ENCODE peak calls at places on chromosomes 2 and 18, in nine cellular contexts. Y is lower lobe of right lung, C is gastrocnemius medialis, T is upper lobe of left lung, P is heart right ventricle, F is K562, G is heart left ventricle, Z is upper lobe of right lung, L is left lung. S is an unnamed sample.

GRCh38 chr2:171411214-171411613 is 22.6 kb downstream of the METTL8 start:
- ATAC-seq in G (no peak), F (no peak), T (no peak), Z (no peak), Y (no peak), C (no peak), L (no peak), P (no peak), S (no peak)

GRCh38 chr18:22193466-22193865 is 24.1 kb downstream of the GATA6 start:
- ATAC-seq in L (no peak), Y (no peak), T (no peak), G (peak; percentile 20), F (peak; percentile 14), C (no peak), P (peak; percentile 16), Z (no peak), S (no peak)

GRCh38 chr2:210195066-210195852 is 24.1 kb upstream of the KANSL1L start:
- ATAC-seq in L (peak; percentile 38), Y (peak; percentile 54), P (peak; percentile 68), C (peak; percentile 50), Z (peak; percentile 53), G (no peak), T (peak; percentile 71), F (peak; percentile 51), S (no peak)

GRCh38 chr2:20302019-20302418 is 48.6 kb downstream of the PUM2 start:
- ATAC-seq in Y (no peak), P (no peak), G (no peak), T (no peak), F (no peak), C (no peak), Z (no peak), L (no peak), S (no peak)

GRCh38 chr2:171272039-171272438 is 111.3 kb upstream of the TLK1 start:
- ATAC-seq in T (peak; percentile 93), F (peak; percentile 37), Z (peak; percentile 99), L (peak; percentile 98), C (peak; percentile 87), G (peak; percentile 99), P (peak; percentile 75), Y (peak; percentile 98), S (peak; percentile 96)

GRCh38 chr2:71620116-71620515 is 166.8 kb downstream of the DYSF start:
- ATAC-seq in C (no peak), G (no peak), L (no peak), P (no peak), Z (no peak), Y (no peak), T (peak; percentile 23), F (no peak), S (no peak)

GRCh38 chr18:21669736-21670135 is 34.8 kb downstream of the ABHD3 start:
- ATAC-seq in C (no peak), P (no peak), G (no peak), F (no peak), T (no peak), Y (no peak), L (no peak), Z (no peak), S (no peak)

GRCh38 chr2:33510589-33510968 is 34.1 kb downstream of the RASGRP3 start:
- ATAC-seq in Y (no peak), T (no peak), F (no peak), Z (no peak), P (no peak), L (no peak), C (no peak), G (no peak), S (peak; percentile 62)

GRCh38 chr2:203971236-203971635 is 34.7 kb downstream of the ICOS start:
- ATAC-seq in F (no peak), G (no peak), Y (no peak), T (no peak), Z (no peak), L (no peak), C (no peak), P (no peak), S (no peak)

GRCh38 chr2:171673928-171674327 is 13.3 kb upstream of the DYNC1I2 start:
- ATAC-seq in G (no peak), Z (no peak), T (no peak), Y (no peak), L (no peak), C (no peak), F (no peak), P (no peak), S (no peak)

GRCh38 chr2:70029814-70030409 is 57.4 kb upstream of the PCBP1 start:
- ATAC-seq in C (peak; percentile 60), G (peak; percentile 89), Z (peak; percentile 80), F (peak; percentile 96), L (peak; percentile 80), P (peak; percentile 94), T (peak; percentile 93), Y (peak; percentile 78), S (peak; percentile 95)

GRCh38 chr2:152647417-152648010 is 69.7 kb downstream of the PRPF40A start:
- ATAC-seq in Y (peak; percentile 66), G (peak; percentile 82), T (peak; percentile 41), P (peak; percentile 88), Z (peak; percentile 59), F (no peak), L (peak; percentile 78), C (peak; percentile 81), S (no peak)
- H3K4me3 ChIP-seq in Y (no peak overlapping the region), G (no peak overlapping the region), T (no peak overlapping the region), P (peak overlapping the region; percentile 12), Z (no peak overlapping the region), F (no peak overlapping the region), L (no peak overlapping the region), C (no peak overlapping the region), S (no peak overlapping the region)

DNA sequence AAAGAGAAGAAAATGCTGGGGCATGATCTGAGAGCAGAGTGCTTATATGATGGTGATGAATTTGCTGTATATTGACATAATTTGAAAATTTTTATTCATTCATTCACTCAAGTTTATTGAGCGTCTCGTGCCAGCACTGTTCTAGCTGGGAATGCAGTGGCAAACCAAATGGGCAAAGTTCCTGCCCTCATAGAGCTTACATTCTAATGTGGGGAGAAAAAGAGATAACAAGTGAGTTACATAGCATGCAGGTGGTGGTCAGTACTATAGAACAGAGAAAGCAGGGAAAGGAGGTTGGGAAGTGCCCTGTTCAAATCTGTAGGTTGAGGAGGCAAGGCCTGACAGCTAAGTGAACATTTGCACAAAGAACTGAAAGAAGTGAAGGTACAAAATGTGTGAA is 4.3 kb downstream of the CEP192 start:
- ATAC-seq in L (no peak), F (no peak), G (no peak), Z (no peak), T (no peak), P (no peak), Y (no peak), C (no peak), S (no peak)
- H3K4me3 ChIP-seq in L (no peak overlapping the region), F (no peak overlapping the region), G (no peak overlapping the region), Z (no peak overlapping the region), T (no peak overlapping the region), P (no peak overlapping the region), Y (no peak overlapping the region), C (no peak overlapping the region), S (no peak overlapping the region)

GRCh38 chr2:10126627-10127026 is 4.1 kb downstream of the RRM2 start:
- ATAC-seq in L (peak; percentile 2), Y (no peak), P (no peak), C (no peak), G (no peak), Z (no peak), F (no peak), T (no peak), S (no peak)

GRCh38 chr2:10124538-10125045 is 2.1 kb downstream of the RRM2 start:
- ATAC-seq in Z (no peak), F (no peak), G (no peak), Y (no peak), C (no peak), L (no peak), P (no peak), T (peak; percentile 35), S (no peak)

GRCh38 chr2:10128420-10128819 is 5.9 kb downstream of the RRM2 start:
- ATAC-seq in T (no peak), G (no peak), Y (no peak), Z (no peak), C (no peak), P (no peak), F (no peak), L (no peak), S (no peak)

GRCh38 chr2:10123281-10123680 is 742 bp downstream of the RRM2 start:
- ATAC-seq in T (no peak), L (no peak), C (no peak), P (no peak), Y (no peak), F (no peak), Z (no peak), G (no peak), S (no peak)

DNA sequence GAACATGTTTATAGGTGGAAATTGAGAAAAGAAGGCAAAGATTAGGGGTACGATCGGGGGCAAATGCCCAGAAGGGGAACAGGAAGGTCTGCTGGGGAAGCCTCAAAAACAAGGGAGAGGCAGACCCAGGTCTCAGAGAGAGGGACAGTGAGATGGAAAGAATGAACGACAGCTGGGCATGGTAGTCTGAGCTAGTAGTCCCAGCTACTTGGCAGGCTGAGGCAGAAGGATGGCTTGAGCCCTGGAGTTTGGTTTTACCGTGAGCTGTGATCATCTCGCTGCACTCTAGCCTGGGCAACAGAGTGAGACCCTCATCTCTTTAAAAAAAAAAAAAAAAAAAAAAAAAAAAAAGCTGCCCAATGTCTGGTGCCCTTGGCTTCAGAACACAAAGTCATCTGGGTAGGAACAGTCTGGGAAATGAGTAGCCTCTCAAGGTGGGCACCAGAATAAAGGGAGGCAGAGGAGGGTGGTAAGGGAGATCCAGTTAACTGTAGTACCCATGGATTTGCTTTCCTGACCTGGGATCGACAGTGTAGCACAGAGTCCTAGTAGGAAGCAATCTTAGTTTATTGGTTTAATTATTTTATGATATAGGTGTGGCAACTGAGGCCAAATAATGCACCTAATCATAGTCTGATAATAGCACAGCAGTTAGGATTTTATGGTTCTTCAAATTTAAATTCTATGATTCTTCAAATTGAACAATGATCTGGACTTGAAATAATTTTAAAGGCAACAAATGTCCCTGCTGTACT is 3.5 kb downstream of the RRM2 start:
- ATAC-seq in C (no peak), F (no peak), Y (no peak), G (no peak), Z (no peak), P (no peak), T (no peak), L (no peak), S (no peak)
- H3K4me3 ChIP-seq in C (no peak overlapping the region), F (no peak overlapping the region), Y (no peak overlapping the region), G (no peak overlapping the region), Z (no peak overlapping the region), P (no peak overlapping the region), T (no peak overlapping the region), L (no peak overlapping the region), S (no peak overlapping the region)

GRCh38 chr18:44747157-44747556 is 66.5 kb downstream of the SETBP1 start:
- ATAC-seq in C (no peak), P (no peak), Y (no peak), G (no peak), L (no peak), T (no peak), Z (no peak), F (no peak), S (no peak)
- H3K4me3 ChIP-seq in C (no peak overlapping the region), P (no peak overlapping the region), Y (no peak overlapping the region), G (no peak overlapping the region), L (no peak overlapping the region), T (no peak overlapping the region), Z (no peak overlapping the region), F (no peak overlapping the region), S (no peak overlapping the region)